ENCODE peak calls at places on chromosome 10, in five cellular contexts. B, Z, D, M and X are unnamed samples.

GRCh38 chr10:119303886-119304285 is 96.5 kb downstream of the GRK5 start:
- DNase-seq in B (no peak), Z (no peak), D (no peak), M (no peak), X (no peak)

GRCh38 chr10:88851706-88852105 is at the start of gene ANKRD22:
- DNase-seq in B (no peak), Z (no peak), D (no peak), M (no peak), X (no peak)

GRCh38 chr10:45464958-45465567 is 91.0 kb downstream of the ALOX5 start:
- DNase-seq in B (peak), Z (peak), D (no peak), M (peak), X (no peak)

GRCh38 chr10:73060738-73061635 is 35.7 kb downstream of the P4HA1 start:
- DNase-seq in B (peak), Z (no peak), D (no peak), M (peak), X (no peak)

GRCh38 chr10:31467791-31468535 is 148.9 kb downstream of the ZEB1 start:
- DNase-seq in B (no peak), Z (peak), D (no peak), M (no peak), X (no peak)

GRCh38 chr10:62960416-62960815 is 144.2 kb upstream of the EGR2 start:
- DNase-seq in B (no peak), Z (no peak), D (no peak), M (no peak), X (no peak)

GRCh38 chr10:50929670-50930069 is 44.2 kb upstream of the A1CF start:
- DNase-seq in B (no peak), Z (no peak), D (no peak), M (no peak), X (no peak)

GRCh38 chr10:1266033-1266802 is 210.0 kb downstream of the WDR37 start:
- DNase-seq in B (no peak), Z (no peak), D (no peak), M (no peak), X (no peak)

GRCh38 chr10:110475722-110476515 is 21.8 kb upstream of the DUSP5 start:
- DNase-seq in B (no peak), Z (no peak), D (no peak), M (no peak), X (no peak)

GRCh38 chr10:48944171-48944570 is 4.5 kb upstream of the LRRC18 start:
- DNase-seq in B (no peak), Z (no peak), D (no peak), M (peak), X (no peak)

GRCh38 chr10:33334170-33334838 is at the start of gene NRP1:
- DNase-seq in B (no peak), Z (peak), D (peak), M (peak), X (peak)

GRCh38 chr10:61589547-61590243 is 73.0 kb upstream of the CABCOCO1 start:
- DNase-seq in B (no peak), Z (no peak), D (no peak), M (no peak), X (no peak)

GRCh38 chr10:50511512-50512213 is 112.1 kb downstream of the SGMS1 start:
- DNase-seq in B (peak), Z (no peak), D (no peak), M (no peak), X (no peak)

GRCh38 chr10:104243567-104243966 is 11.1 kb upstream of the GSTO1 start:
- DNase-seq in B (no peak), Z (no peak), D (no peak), M (no peak), X (no peak)

GRCh38 chr10:109173910-109174309 is 749.4 kb downstream of the XPNPEP1 start:
- DNase-seq in B (no peak), Z (no peak), D (no peak), M (no peak), X (no peak)

GRCh38 chr10:124308351-124308645 is 110.4 kb downstream of the OAT start:
- DNase-seq in B (no peak), Z (no peak), D (no peak), M (no peak), X (no peak)

GRCh38 chr10:44818721-44819127 is 92.4 kb upstream of the TMEM72 start:
- DNase-seq in B (no peak), Z (no peak), D (no peak), M (no peak), X (no peak)

GRCh38 chr10:3400368-3400767 is 227.8 kb upstream of the PITRM1 start:
- DNase-seq in B (no peak), Z (no peak), D (no peak), M (no peak), X (no peak)

GRCh38 chr10:36182059-36182654 is 540.1 kb upstream of the FZD8 start:
- DNase-seq in B (no peak), Z (no peak), D (no peak), M (no peak), X (no peak)

GRCh38 chr10:36492590-36493510 is 632.5 kb upstream of the ANKRD30A start:
- DNase-seq in B (no peak), Z (no peak), D (no peak), M (no peak), X (no peak)

GRCh38 chr10:69729326-69730048 is 72.2 kb upstream of the COL13A1 start:
- DNase-seq in B (no peak), Z (no peak), D (no peak), M (no peak), X (no peak)

GRCh38 chr10:62270020-62270419 is 1.4 kb upstream of the RTKN2 start:
- DNase-seq in B (no peak), Z (no peak), D (no peak), M (no peak), X (no peak)

GRCh38 chr10:43842072-43842471 is 193.4 kb upstream of the ZNF32 start:
- DNase-seq in B (no peak), Z (no peak), D (no peak), M (no peak), X (no peak)

GRCh38 chr10:76399216-76399615 is 967.8 kb downstream of the LRMDA start:
- DNase-seq in B (no peak), Z (no peak), D (no peak), M (no peak), X (no peak)
- TF ChIP-seq TAF1 in B (no peak), Z (no peak), D (no peak), M (no peak), X (no peak)

GRCh38 chr10:80829151-80829550 is 291.4 kb downstream of the SH2D4B start:
- DNase-seq in B (no peak), Z (no peak), D (no peak), M (no peak), X (no peak)
- TF ChIP-seq TAF1 in B (no peak), Z (no peak), D (no peak), M (no peak), X (no peak)

GRCh38 chr10:17238445-17239275 is 10.6 kb downstream of the VIM start:
- DNase-seq in B (no peak), Z (no peak), D (no peak), M (no peak), X (no peak)
- TF ChIP-seq TAF1 in B (no peak), Z (no peak), D (no peak), M (no peak), X (no peak)

GRCh38 chr10:14384915-14385314 is 54.2 kb upstream of the FRMD4A start:
- DNase-seq in B (no peak), Z (no peak), D (no peak), M (no peak), X (no peak)

GRCh38 chr10:14385591-14386201 is 55.0 kb upstream of the FRMD4A start:
- DNase-seq in B (no peak), Z (no peak), D (no peak), M (no peak), X (no peak)

GRCh38 chr10:14383266-14383665 is 52.5 kb upstream of the FRMD4A start:
- DNase-seq in B (no peak), Z (no peak), D (no peak), M (no peak), X (no peak)

GRCh38 chr10:14382531-14382930 is 51.8 kb upstream of the FRMD4A start:
- DNase-seq in B (no peak), Z (no peak), D (no peak), M (no peak), X (no peak)

GRCh38 chr10:14384096-14384730 is 53.5 kb upstream of the FRMD4A start:
- DNase-seq in B (no peak), Z (no peak), D (no peak), M (no peak), X (no peak)
- TF ChIP-seq TAF1 in B (no peak), Z (no peak), D (no peak), M (no peak), X (no peak)

GRCh38 chr10:102775201-102775972 is 31.6 kb downstream of the WBP1L start:
- DNase-seq in B (no peak), Z (no peak), D (no peak), M (no peak), X (no peak)

GRCh38 chr10:102778781-102779180 is 35.0 kb downstream of the WBP1L start:
- DNase-seq in B (no peak), Z (no peak), D (no peak), M (no peak), X (no peak)

GRCh38 chr10:102775973-102776669 is 32.4 kb downstream of the WBP1L start:
- DNase-seq in B (peak), Z (no peak), D (no peak), M (peak), X (no peak)

GRCh38 chr10:102777696-102778530 is 34.2 kb downstream of the WBP1L start:
- DNase-seq in B (no peak), Z (no peak), D (no peak), M (no peak), X (no peak)

DNA sequence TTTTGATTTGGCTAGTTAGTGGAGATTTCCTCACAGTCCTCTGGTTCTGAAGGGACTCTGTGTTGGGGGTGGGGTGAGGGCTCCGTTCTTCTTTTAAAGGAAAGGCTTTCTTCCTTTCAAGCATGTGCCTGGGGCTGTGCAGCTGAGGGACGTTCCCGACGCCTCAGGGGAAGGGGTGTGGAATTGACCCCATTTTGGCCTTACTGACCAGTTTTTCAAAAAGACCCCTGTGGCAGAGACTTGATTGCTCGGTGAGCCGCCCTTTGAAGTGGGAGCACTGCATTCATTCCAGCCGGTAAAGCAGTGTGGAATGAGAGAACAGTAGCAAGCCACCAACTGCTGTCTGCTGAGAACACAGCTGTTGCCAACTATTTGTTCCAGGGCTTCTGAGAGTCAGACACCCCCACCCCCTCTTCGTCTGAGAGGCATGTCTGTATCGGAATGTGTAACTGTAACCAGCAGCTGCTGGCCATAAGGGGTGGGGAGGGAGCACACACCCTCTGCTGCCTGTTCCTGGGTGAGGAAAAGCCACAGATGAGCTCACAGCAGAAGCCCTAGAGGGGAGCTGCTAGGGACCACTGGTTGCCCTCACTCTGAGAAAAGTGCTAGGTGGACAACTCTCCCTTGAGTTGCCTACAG is 33.1 kb downstream of the WBP1L start:
- DNase-seq in B (peak), Z (peak), D (no peak), M (peak), X (no peak)
- TF ChIP-seq TAF1 in B (no peak), Z (peak), D (no peak), M (peak), X (no peak)

DNA sequence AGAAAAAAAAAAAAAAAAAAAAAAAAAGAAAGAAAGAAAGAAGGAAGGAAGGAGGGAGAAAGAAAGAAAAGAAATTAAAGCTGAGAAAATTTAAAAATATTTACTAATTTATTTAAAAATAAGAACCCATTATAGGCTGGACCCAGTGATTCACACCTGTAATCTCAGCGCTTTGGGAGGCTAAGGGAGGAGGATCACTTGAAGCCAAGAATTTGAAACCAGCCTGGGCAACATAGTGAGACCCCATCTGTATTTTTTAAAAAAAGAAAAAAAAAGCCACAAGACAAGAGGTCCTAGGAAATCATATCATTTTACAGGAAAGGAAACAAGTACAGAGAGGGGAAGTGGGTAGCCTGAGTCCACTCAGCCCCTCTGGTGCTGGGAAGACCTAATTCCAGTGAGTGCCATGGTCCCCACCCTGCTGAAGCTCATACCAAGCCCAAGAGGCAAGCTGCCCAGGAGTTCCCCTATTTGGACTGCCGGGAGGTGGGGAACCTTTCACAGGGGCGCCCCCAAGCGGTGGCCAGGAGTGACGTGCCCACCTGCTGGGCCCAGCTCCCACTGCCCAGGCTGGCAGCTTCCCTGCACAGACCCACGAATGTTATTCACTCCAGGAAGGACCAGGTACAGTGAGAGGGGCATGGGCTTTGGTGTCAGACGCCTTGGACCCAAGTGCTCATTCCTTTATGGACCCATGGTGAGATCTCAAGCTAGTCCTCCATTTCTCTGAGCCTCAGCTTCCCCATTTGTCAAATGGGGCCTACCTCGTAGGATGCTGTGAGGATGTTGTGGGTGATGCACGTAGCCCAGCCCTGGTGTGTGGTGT is 133.6 kb downstream of the ZMIZ1 start:
- DNase-seq in B (peak), Z (peak), D (peak), M (peak), X (peak)
- TF ChIP-seq TAF1 in B (no peak), Z (no peak), D (no peak), M (no peak), X (no peak)

GRCh38 chr10:6175329-6176055 is 27.2 kb upstream of the PFKFB3 start:
- DNase-seq in B (no peak), Z (no peak), D (no peak), M (peak), X (no peak)

GRCh38 chr10:6174201-6174874 is 28.4 kb upstream of the PFKFB3 start:
- DNase-seq in B (no peak), Z (no peak), D (no peak), M (no peak), X (no peak)

GRCh38 chr10:6170638-6171037 is 32.1 kb upstream of the PFKFB3 start:
- DNase-seq in B (no peak), Z (no peak), D (no peak), M (no peak), X (no peak)

GRCh38 chr10:6173203-6173602 is 29.5 kb upstream of the PFKFB3 start:
- DNase-seq in B (no peak), Z (peak), D (no peak), M (no peak), X (no peak)

GRCh38 chr10:6171891-6172354 is 30.8 kb upstream of the PFKFB3 start:
- DNase-seq in B (no peak), Z (no peak), D (no peak), M (no peak), X (no peak)
- TF ChIP-seq TAF1 in B (no peak), Z (no peak), D (no peak), M (no peak), X (no peak)

DNA sequence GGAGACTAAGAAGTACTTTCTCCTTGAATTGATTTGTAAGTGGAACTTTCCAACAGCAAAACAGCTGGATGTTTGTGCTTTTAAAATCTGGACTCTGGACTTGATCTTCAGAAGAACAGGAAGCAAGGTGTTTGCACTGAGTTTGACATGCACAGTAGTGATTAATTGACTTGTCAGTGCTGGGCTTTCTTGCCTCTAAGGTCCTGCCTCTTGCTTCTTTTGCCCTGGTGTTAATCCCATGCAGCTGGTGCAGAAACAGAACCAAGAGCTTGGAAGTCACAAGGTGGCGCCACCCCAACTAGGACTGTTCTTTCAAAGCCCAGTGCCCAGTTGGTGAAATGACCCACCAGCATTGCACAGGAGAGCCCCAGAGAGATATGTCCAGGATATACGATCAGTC is 66.8 kb upstream of the SEPHS1 start:
- DNase-seq in B (peak), Z (peak), D (no peak), M (peak), X (no peak)
- TF ChIP-seq TAF1 in B (no peak), Z (no peak), D (no peak), M (no peak), X (no peak)

GRCh38 chr10:114472874-114473248 is 68.6 kb upstream of the AFAP1L2 start:
- DNase-seq in B (no peak), Z (no peak), D (no peak), M (no peak), X (no peak)

GRCh38 chr10:114473776-114474175 is 69.5 kb upstream of the AFAP1L2 start:
- DNase-seq in B (no peak), Z (no peak), D (no peak), M (no peak), X (no peak)

GRCh38 chr10:114474989-114475388 is 70.7 kb upstream of the AFAP1L2 start:
- DNase-seq in B (no peak), Z (no peak), D (no peak), M (no peak), X (no peak)

GRCh38 chr10:114470956-114471905 is 66.9 kb upstream of the AFAP1L2 start:
- DNase-seq in B (peak), Z (peak), D (peak), M (peak), X (peak)

DNA sequence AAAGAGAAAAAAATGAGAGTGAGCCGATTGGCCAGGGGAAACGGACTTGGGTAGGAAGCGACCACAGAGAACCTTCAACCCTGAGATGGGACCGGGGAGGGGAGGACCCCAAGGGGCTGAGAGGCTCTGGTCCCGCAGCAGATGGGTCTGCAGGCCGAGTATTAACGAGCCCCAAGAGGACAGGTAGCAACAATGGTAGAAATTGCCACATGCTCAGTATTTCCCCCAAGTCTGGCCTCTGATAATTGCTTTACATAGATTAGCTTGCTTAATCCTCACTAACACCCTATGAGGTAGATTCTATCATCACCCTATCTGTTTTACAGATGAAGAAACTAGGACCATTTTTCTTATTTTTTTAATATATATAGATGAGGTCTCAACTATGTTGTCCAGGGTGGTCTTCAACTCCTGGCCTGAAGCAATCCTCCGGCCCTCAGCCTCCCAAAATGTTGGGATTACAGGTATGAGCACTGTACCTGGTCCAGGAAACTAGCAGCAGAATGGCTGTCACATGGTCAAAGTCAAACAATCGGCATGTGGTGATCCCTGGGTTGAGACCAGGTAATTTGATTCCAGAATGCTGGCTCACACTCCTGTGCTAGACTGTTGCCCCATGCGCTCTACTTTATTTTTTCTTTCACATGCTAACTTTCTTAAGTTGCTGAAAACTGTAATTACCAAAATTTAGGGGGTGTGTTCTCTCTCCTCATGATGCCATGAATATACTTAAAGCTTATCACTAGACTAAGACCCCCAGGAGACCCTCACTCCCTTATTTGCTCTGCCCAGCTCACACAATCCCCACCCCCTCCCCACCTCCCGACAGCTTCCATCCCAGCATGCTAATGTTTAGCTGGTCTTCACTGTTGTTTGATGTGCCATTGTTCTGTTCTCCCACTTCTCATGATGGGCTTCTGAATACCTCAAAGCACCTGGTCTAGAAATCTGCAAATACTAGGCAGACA is 67.9 kb upstream of the AFAP1L2 start:
- DNase-seq in B (no peak), Z (peak), D (no peak), M (no peak), X (no peak)
- TF ChIP-seq TAF1 in B (no peak), Z (no peak), D (no peak), M (no peak), X (no peak)